ENCODE peak calls at places on chromosomes 1 and 21, in five cellular contexts. Z is GM23338, N is mammary epithelial cell, B is prostate gland, K is heart right ventricle. D is an unnamed sample.

GRCh38 chr1:202023033-202023433 is 12.6 kb downstream of the ELF3 start:
- DNase-seq in Z (no peak), N (peak; percentile 99), B (peak; percentile 72), K (no peak), D (no peak)

GRCh38 chr1:49306507-49307070 is 529.9 kb upstream of the BEND5 start:
- DNase-seq in Z (no peak), N (no peak), B (no peak), K (no peak), D (no peak)

GRCh38 chr1:16145030-16145987 is 10.6 kb downstream of the EPHA2 start:
- DNase-seq in Z (peak; percentile 68), N (peak; percentile 91), B (peak; percentile 88), K (peak; percentile 89), D (peak; percentile 37)

GRCh38 chr21:45331521-45332257 is 44.0 kb upstream of the POFUT2 start:
- DNase-seq in Z (no peak), N (no peak), B (no peak), K (no peak), D (peak; percentile 44)

GRCh38 chr1:119880063-119880462 is 16.3 kb downstream of the ADAM30 start:
- DNase-seq in Z (no peak), N (no peak), B (no peak), K (no peak), D (no peak)

GRCh38 chr1:48688102-48688760 is 88.5 kb downstream of the BEND5 start:
- DNase-seq in Z (peak; percentile 64), N (no peak), B (no peak), K (no peak), D (no peak)

GRCh38 chr1:100862591-100862990 is 32.1 kb downstream of the EXTL2 start:
- DNase-seq in Z (no peak), N (peak; percentile 64), B (no peak), K (no peak), D (no peak)

GRCh38 chr1:171052977-171053376 is 37.7 kb upstream of the FMO3 start:
- DNase-seq in Z (no peak), N (no peak), B (no peak), K (no peak), D (no peak)

GRCh38 chr1:154420172-154420571 is 15.0 kb downstream of the IL6R start:
- DNase-seq in Z (no peak), N (peak; percentile 71), B (peak; percentile 79), K (peak; percentile 83), D (no peak)

GRCh38 chr1:63269571-63269970 is 52.8 kb upstream of the FOXD3 start:
- DNase-seq in Z (no peak), N (no peak), B (no peak), K (no peak), D (no peak)

GRCh38 chr1:26410706-26411623 is at the start of gene LIN28A:
- DNase-seq in Z (no peak), N (no peak), B (no peak), K (no peak), D (peak; percentile 53)

GRCh38 chr21:43975469-43976098 is 36.5 kb upstream of the TRAPPC10 start:
- DNase-seq in Z (peak; percentile 82), N (peak; percentile 45), B (peak; percentile 78), K (peak; percentile 73), D (peak; percentile 85)

GRCh38 chr1:165144757-165145397 is 211.6 kb downstream of the LMX1A start:
- DNase-seq in Z (peak; percentile 85), N (peak; percentile 48), B (peak; percentile 50), K (peak; percentile 36), D (peak; percentile 75)

GRCh38 chr1:50023292-50024159 is at the start of gene AGBL4:
- DNase-seq in Z (peak; percentile 89), N (peak; percentile 12), B (peak; percentile 29), K (peak; percentile 9), D (peak; percentile 57)

GRCh38 chr1:12539705-12540579 is 78.1 kb downstream of the DHRS3 start:
- DNase-seq in Z (peak; percentile 77), N (peak; percentile 63), B (no peak), K (peak; percentile 58), D (peak; percentile 86)

GRCh38 chr1:117651616-117652015 is 45.8 kb downstream of the TENT5C start:
- DNase-seq in Z (no peak), N (no peak), B (no peak), K (no peak), D (no peak)

GRCh38 chr1:205015241-205015640 is 27.8 kb upstream of the CNTN2 start:
- DNase-seq in Z (no peak), N (no peak), B (no peak), K (no peak), D (no peak)

GRCh38 chr1:19113362-19114092 is 96.5 kb downstream of the UBR4 start:
- DNase-seq in Z (peak; percentile 36), N (peak; percentile 50), B (no peak), K (no peak), D (peak; percentile 45)

GRCh38 chr1:177340601-177341067 is 169.9 kb downstream of the BRINP2 start:
- DNase-seq in Z (no peak), N (no peak), B (no peak), K (no peak), D (peak; percentile 48)

GRCh38 chr1:7853341-7854026 is 619 bp upstream of the UTS2 start:
- DNase-seq in Z (no peak), N (no peak), B (no peak), K (no peak), D (no peak)

GRCh38 chr1:45621501-45621836 is 2.4 kb downstream of the CCDC17 start:
- DNase-seq in Z (peak; percentile 17), N (no peak), B (no peak), K (no peak), D (no peak)

GRCh38 chr1:97145321-97145956 is 423.9 kb downstream of the PTBP2 start:
- DNase-seq in Z (no peak), N (peak; percentile 65), B (peak; percentile 46), K (no peak), D (no peak)

GRCh38 chr1:74650561-74650960 is 23.0 kb downstream of the ERICH3 start:
- DNase-seq in Z (no peak), N (peak; percentile 63), B (no peak), K (no peak), D (no peak)

GRCh38 chr1:212820969-212821368 is 26.5 kb downstream of the SPATA45 start:
- DNase-seq in Z (no peak), N (no peak), B (no peak), K (no peak), D (no peak)

GRCh38 chr1:212819704-212820103 is 27.7 kb downstream of the SPATA45 start:
- DNase-seq in Z (no peak), N (no peak), B (no peak), K (no peak), D (no peak)

GRCh38 chr1:212814548-212814947 is 22.9 kb downstream of the TATDN3 start:
- DNase-seq in Z (peak; percentile 34), N (no peak), B (no peak), K (no peak), D (no peak)

GRCh38 chr1:212816567-212817278 is 25.0 kb downstream of the TATDN3 start:
- DNase-seq in Z (no peak), N (no peak), B (no peak), K (no peak), D (no peak)

DNA sequence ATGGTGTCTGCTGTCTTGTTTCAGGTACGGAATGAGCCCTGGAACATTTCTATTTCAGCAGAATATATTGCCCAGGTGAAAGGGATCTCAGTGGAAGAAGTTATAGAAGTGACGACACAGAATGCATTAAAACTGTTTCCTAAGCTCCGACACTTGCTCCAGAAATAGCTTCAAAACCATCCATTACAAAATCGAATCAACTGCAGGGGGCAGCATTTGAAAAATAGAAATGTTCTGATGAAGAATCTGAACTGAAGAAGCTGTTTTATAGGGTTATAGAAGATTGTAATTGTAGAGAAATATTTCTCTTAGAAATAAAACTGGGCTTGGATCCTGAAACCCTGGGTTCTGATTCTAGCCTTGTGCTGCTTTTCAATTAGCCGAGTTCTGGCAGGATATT is 23.3 kb downstream of the TATDN3 start:
- DNase-seq in Z (peak; percentile 21), N (no peak), B (peak; percentile 13), K (no peak), D (no peak)
- TF ChIP-seq CTCF in Z (peak; percentile 36), N (peak; percentile 36), B (peak; percentile 40), K (peak; percentile 55), D (peak; percentile 31)

DNA sequence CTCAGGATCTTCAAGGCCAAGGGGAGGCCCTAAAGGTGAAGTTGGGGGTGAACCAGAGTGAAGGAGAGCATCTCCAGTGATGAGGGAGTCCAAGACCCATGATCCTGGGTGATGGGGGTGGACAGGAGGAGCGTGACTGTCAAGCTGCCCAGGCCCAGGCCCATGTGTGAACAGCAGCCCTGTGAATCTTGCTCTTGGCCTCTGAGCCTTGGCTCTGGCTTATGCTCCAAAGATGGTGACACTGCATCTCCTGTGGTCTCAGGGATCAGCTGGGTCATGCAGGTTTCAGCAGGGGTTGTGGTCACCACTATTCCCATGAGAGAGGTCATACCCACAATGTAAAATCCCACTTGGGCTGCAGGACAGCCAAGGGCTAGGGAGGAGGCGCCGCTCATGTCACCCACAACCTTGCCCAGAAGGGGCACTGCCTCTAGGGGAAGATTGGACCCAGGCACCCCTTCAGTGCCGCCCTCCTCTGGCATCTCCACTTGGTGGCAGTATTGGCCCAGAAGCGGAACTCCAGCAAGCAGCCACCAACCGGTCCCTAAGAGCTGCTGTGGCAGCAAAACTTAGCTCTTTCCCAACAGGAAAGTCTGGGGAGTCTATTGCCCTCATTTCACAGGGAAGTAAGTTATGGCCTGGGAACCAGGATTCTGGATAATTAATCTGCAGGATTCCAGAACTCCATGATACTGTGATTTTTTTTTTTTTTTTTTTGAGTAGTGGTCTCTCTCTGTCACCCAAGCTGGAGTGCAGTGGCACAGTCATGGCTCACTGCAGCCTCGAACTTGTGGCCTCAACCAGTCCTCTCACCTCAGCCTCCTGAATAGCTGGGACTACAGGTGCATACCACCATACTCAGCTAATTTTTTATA is 7.5 kb upstream of the WNT3A start:
- DNase-seq in Z (peak; percentile 92), N (peak; percentile 68), B (peak; percentile 65), K (peak; percentile 53), D (peak; percentile 75)
- TF ChIP-seq CTCF in Z (peak; percentile 98), N (peak; percentile 98), B (peak; percentile 80), K (peak; percentile 70), D (peak; percentile 81)

DNA sequence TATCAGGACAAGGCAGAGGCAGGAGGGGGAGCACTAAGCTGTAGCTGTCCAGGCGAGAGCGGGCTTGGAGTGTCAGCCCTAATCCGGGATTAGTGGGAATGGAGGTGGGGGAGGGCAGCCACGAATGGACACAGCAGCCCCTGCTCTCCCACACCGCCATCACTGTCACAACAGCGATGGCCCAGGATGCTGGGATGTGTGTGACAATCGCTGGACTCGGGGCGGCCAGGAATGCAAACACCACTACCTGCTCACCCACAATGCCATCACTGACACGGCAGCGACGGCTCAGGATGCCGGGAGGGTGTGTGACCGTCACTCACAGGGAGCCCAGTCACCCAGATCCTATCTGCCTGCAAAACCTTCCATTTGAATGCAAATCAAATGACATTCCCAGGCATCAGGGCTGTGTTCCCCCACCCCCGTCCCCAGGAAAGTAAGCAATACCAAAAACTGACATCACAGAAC is 2.8 kb downstream of the C2CD2 start:
- DNase-seq in Z (peak; percentile 65), N (no peak), B (no peak), K (no peak), D (no peak)
- TF ChIP-seq CTCF in Z (no peak), N (no peak), B (no peak), K (no peak), D (no peak)

GRCh38 chr1:179025125-179025974 is at the start of gene FAM20B:
- DNase-seq in Z (peak; percentile 95), N (peak; percentile 89), B (peak; percentile 93), K (peak; percentile 95), D (peak; percentile 94)
- TF ChIP-seq CTCF in Z (no peak), N (no peak), B (peak; percentile 29), K (no peak), D (no peak)